ENCODE peak calls at places on chromosomes 13 and 19, in nine cellular contexts. L, G, P, F, I, B, D, Y and J are unnamed samples.

GRCh38 chr13:113729329-113730019 is 29.6 kb upstream of the TMEM255B start:
- DNase-seq in L (no peak), G (no peak), P (peak), F (peak), I (peak), B (no peak), D (peak), Y (no peak), J (peak)

GRCh38 chr13:20053891-20054290 is 95.4 kb downstream of the ZMYM2 start:
- DNase-seq in L (no peak), G (no peak), P (no peak), F (no peak), I (no peak), B (no peak), D (no peak), Y (no peak), J (no peak)

GRCh38 chr19:18020212-18021067 is 12.5 kb downstream of the ARRDC2 start:
- DNase-seq in L (no peak), G (peak), P (peak), F (peak), I (peak), B (no peak), D (peak), Y (no peak), J (peak)

GRCh38 chr13:79658333-79658975 is 177.5 kb downstream of the NDFIP2 start:
- DNase-seq in L (no peak), G (no peak), P (no peak), F (no peak), I (no peak), B (no peak), D (no peak), Y (no peak), J (no peak)

GRCh38 chr13:37615271-37615670 is 16.7 kb upstream of the POSTN start:
- DNase-seq in L (peak), G (no peak), P (no peak), F (no peak), I (no peak), B (no peak), D (peak), Y (no peak), J (no peak)

GRCh38 chr19:2888739-2889224 is 11.9 kb upstream of the ZNF57 start:
- DNase-seq in L (no peak), G (no peak), P (no peak), F (no peak), I (peak), B (peak), D (no peak), Y (peak), J (no peak)

GRCh38 chr19:7288977-7289376 is 5.2 kb downstream of the INSR start:
- DNase-seq in L (no peak), G (no peak), P (no peak), F (no peak), I (no peak), B (no peak), D (no peak), Y (no peak), J (no peak)

GRCh38 chr13:99384468-99384867 is 77.3 kb upstream of the GPR183 start:
- DNase-seq in L (no peak), G (no peak), P (no peak), F (no peak), I (no peak), B (no peak), D (no peak), Y (no peak), J (no peak)

GRCh38 chr13:94329754-94330551 is 149.5 kb downstream of the DCT start:
- DNase-seq in L (peak), G (peak), P (no peak), F (peak), I (no peak), B (no peak), D (peak), Y (no peak), J (peak)

GRCh38 chr19:42563352-42564210 is 31.1 kb downstream of the CEACAM8 start:
- DNase-seq in L (peak), G (peak), P (no peak), F (peak), I (peak), B (peak), D (peak), Y (peak), J (peak)

GRCh38 chr19:3586124-3586626 is 897 bp downstream of the GIPC3 start:
- DNase-seq in L (no peak), G (no peak), P (no peak), F (no peak), I (no peak), B (no peak), D (peak), Y (peak), J (no peak)

GRCh38 chr13:39415003-39415402 is 188.0 kb downstream of the LHFPL6 start:
- DNase-seq in L (no peak), G (no peak), P (no peak), F (no peak), I (no peak), B (no peak), D (no peak), Y (no peak), J (no peak)

GRCh38 chr13:36888645-36889044 is 31.4 kb downstream of the SMAD9 start:
- DNase-seq in L (no peak), G (no peak), P (no peak), F (no peak), I (no peak), B (no peak), D (no peak), Y (no peak), J (no peak)

GRCh38 chr19:57583521-57584416 is at the start of gene ZIK1:
- DNase-seq in L (no peak), G (peak), P (peak), F (peak), I (peak), B (no peak), D (peak), Y (peak), J (peak)

GRCh38 chr13:110915874-110916670 is 1.2 kb upstream of the ANKRD10 start:
- DNase-seq in L (no peak), G (no peak), P (no peak), F (peak), I (no peak), B (peak), D (peak), Y (peak), J (peak)

GRCh38 chr13:66994097-66994496 is 236.0 kb downstream of the PCDH9 start:
- DNase-seq in L (peak), G (peak), P (peak), F (peak), I (peak), B (no peak), D (peak), Y (peak), J (peak)

GRCh38 chr19:16779539-16780163 is 49.5 kb upstream of the SIN3B start:
- DNase-seq in L (no peak), G (no peak), P (no peak), F (no peak), I (no peak), B (no peak), D (no peak), Y (no peak), J (no peak)

GRCh38 chr13:94329277-94329676 is 150.2 kb downstream of the DCT start:
- DNase-seq in L (no peak), G (peak), P (peak), F (no peak), I (peak), B (no peak), D (peak), Y (no peak), J (no peak)

GRCh38 chr19:23909222-23909621 is 5.5 kb upstream of the ZNF726 start:
- DNase-seq in L (no peak), G (no peak), P (no peak), F (no peak), I (no peak), B (no peak), D (no peak), Y (no peak), J (no peak)

GRCh38 chr19:39304701-39305571 is 8.7 kb downstream of the IFNL1 start:
- DNase-seq in L (no peak), G (no peak), P (no peak), F (no peak), I (no peak), B (no peak), D (no peak), Y (no peak), J (no peak)

GRCh38 chr19:5447700-5448311 is 7.4 kb upstream of the ZNRF4 start:
- DNase-seq in L (no peak), G (no peak), P (no peak), F (no peak), I (no peak), B (peak), D (peak), Y (no peak), J (no peak)

GRCh38 chr13:52371736-52372247 is 34.2 kb downstream of the THSD1 start:
- DNase-seq in L (peak), G (peak), P (no peak), F (peak), I (no peak), B (peak), D (peak), Y (no peak), J (peak)

GRCh38 chr19:17779281-17779930 is 15.5 kb upstream of the B3GNT3 start:
- DNase-seq in L (no peak), G (no peak), P (no peak), F (peak), I (no peak), B (no peak), D (peak), Y (no peak), J (peak)

GRCh38 chr19:13083008-13083404 is 19.7 kb downstream of the LYL1 start:
- DNase-seq in L (no peak), G (no peak), P (no peak), F (no peak), I (no peak), B (no peak), D (no peak), Y (no peak), J (no peak)

GRCh38 chr19:10112037-10112751 is 701 bp downstream of the P2RY11 start:
- DNase-seq in L (no peak), G (no peak), P (no peak), F (no peak), I (no peak), B (no peak), D (peak), Y (no peak), J (no peak)

GRCh38 chr13:100547805-100548204 is 40.8 kb downstream of the GGACT start:
- DNase-seq in L (no peak), G (no peak), P (no peak), F (no peak), I (no peak), B (no peak), D (peak), Y (no peak), J (no peak)

GRCh38 chr13:25210842-25211241 is 38.8 kb upstream of the AMER2 start:
- DNase-seq in L (no peak), G (no peak), P (no peak), F (no peak), I (no peak), B (peak), D (no peak), Y (no peak), J (no peak)

GRCh38 chr19:10936661-10937084 is 8.1 kb downstream of the TIMM29 start:
- DNase-seq in L (peak), G (peak), P (no peak), F (peak), I (no peak), B (peak), D (peak), Y (peak), J (peak)